ENCODE peak calls at places on chromosomes 11 and 22, in five cellular contexts. One of them, this sample, is unnamed.

GRCh38 chr11:80320226-80320625 is 879.4 kb upstream of the TENM4 start:
- DNase-seq in tibial nerve: no peak
- DNase-seq in NB4: no peak
- DNase-seq in heart left ventricle: no peak
- DNase-seq in Peyer's patch: no peak
- DNase-seq in this sample: no peak

GRCh38 chr22:38864361-38865191 is 7.4 kb downstream of the CBX6 start:
- DNase-seq in heart left ventricle: peak
- DNase-seq in tibial nerve: no peak
- DNase-seq in NB4: no peak
- DNase-seq in Peyer's patch: no peak
- DNase-seq in this sample: no peak

GRCh38 chr11:106461839-106462545 is 384.5 kb downstream of the AASDHPPT start:
- DNase-seq in NB4: no peak
- DNase-seq in heart left ventricle: no peak
- DNase-seq in tibial nerve: no peak
- DNase-seq in Peyer's patch: no peak
- DNase-seq in this sample: no peak

GRCh38 chr11:13120691-13121090 is 111.6 kb downstream of the RASSF10 start:
- DNase-seq in NB4: no peak
- DNase-seq in heart left ventricle: no peak
- DNase-seq in Peyer's patch: no peak
- DNase-seq in tibial nerve: no peak
- DNase-seq in this sample: no peak

GRCh38 chr11:16787035-16787744 is 48.7 kb downstream of the C11orf58 start:
- DNase-seq in NB4: no peak
- DNase-seq in heart left ventricle: no peak
- DNase-seq in Peyer's patch: no peak
- DNase-seq in tibial nerve: no peak
- DNase-seq in this sample: no peak

GRCh38 chr11:134821422-134821821 is 409.4 kb upstream of the B3GAT1 start:
- DNase-seq in NB4: no peak
- DNase-seq in Peyer's patch: no peak
- DNase-seq in heart left ventricle: no peak
- DNase-seq in tibial nerve: no peak
- DNase-seq in this sample: no peak

GRCh38 chr11:92390783-92391182 is 166.2 kb downstream of the FAT3 start:
- DNase-seq in Peyer's patch: no peak
- DNase-seq in heart left ventricle: no peak
- DNase-seq in tibial nerve: no peak
- DNase-seq in NB4: no peak
- DNase-seq in this sample: no peak

GRCh38 chr11:101960231-101960630 is 43.9 kb upstream of the ANGPTL5 start:
- DNase-seq in heart left ventricle: no peak
- DNase-seq in Peyer's patch: no peak
- DNase-seq in NB4: no peak
- DNase-seq in tibial nerve: no peak
- DNase-seq in this sample: no peak

GRCh38 chr22:30596886-30597285 is 5.2 kb upstream of the PES1 start:
- DNase-seq in NB4: no peak
- DNase-seq in tibial nerve: no peak
- DNase-seq in Peyer's patch: no peak
- DNase-seq in heart left ventricle: no peak
- DNase-seq in this sample: no peak

GRCh38 chr22:46592390-46592872 is 27.8 kb upstream of the GRAMD4 start:
- DNase-seq in Peyer's patch: peak
- DNase-seq in tibial nerve: no peak
- DNase-seq in NB4: peak
- DNase-seq in heart left ventricle: peak
- DNase-seq in this sample: peak

GRCh38 chr22:46738961-46739870 is 1.2 kb upstream of the CERK start:
- DNase-seq in Peyer's patch: peak
- DNase-seq in NB4: peak
- DNase-seq in heart left ventricle: peak
- DNase-seq in tibial nerve: no peak
- DNase-seq in this sample: peak

GRCh38 chr22:26894766-26895485 is 237.5 kb downstream of the MIAT start:
- DNase-seq in Peyer's patch: no peak
- DNase-seq in heart left ventricle: no peak
- DNase-seq in tibial nerve: no peak
- DNase-seq in NB4: no peak
- DNase-seq in this sample: no peak

GRCh38 chr22:40834628-40835027 is 15.5 kb upstream of the SLC25A17 start:
- DNase-seq in tibial nerve: no peak
- DNase-seq in Peyer's patch: no peak
- DNase-seq in heart left ventricle: no peak
- DNase-seq in NB4: no peak
- DNase-seq in this sample: no peak

GRCh38 chr11:83648610-83649467 is 362.7 kb upstream of the CCDC90B start:
- DNase-seq in heart left ventricle: no peak
- DNase-seq in tibial nerve: no peak
- DNase-seq in NB4: no peak
- DNase-seq in Peyer's patch: no peak
- DNase-seq in this sample: no peak

GRCh38 chr22:38697055-38697980 is 3.4 kb downstream of the JOSD1 start:
- DNase-seq in tibial nerve: no peak
- DNase-seq in Peyer's patch: peak
- DNase-seq in NB4: no peak
- DNase-seq in heart left ventricle: peak
- DNase-seq in this sample: no peak

GRCh38 chr11:114160884-114161283 is 101.4 kb downstream of the ZBTB16 start:
- DNase-seq in tibial nerve: no peak
- DNase-seq in heart left ventricle: no peak
- DNase-seq in Peyer's patch: no peak
- DNase-seq in NB4: no peak
- DNase-seq in this sample: no peak

GRCh38 chr22:31926969-31927368 is 17.4 kb upstream of the YWHAH start:
- DNase-seq in Peyer's patch: no peak
- DNase-seq in heart left ventricle: no peak
- DNase-seq in NB4: no peak
- DNase-seq in tibial nerve: no peak
- DNase-seq in this sample: peak

GRCh38 chr22:27755521-27756211 is 45.9 kb downstream of the MN1 start:
- DNase-seq in NB4: no peak
- DNase-seq in Peyer's patch: no peak
- DNase-seq in heart left ventricle: peak
- DNase-seq in tibial nerve: no peak
- DNase-seq in this sample: no peak

GRCh38 chr22:44386386-44387035 is 73.8 kb upstream of the SHISAL1 start:
- DNase-seq in heart left ventricle: peak
- DNase-seq in NB4: no peak
- DNase-seq in Peyer's patch: no peak
- DNase-seq in tibial nerve: no peak
- DNase-seq in this sample: no peak

DNA sequence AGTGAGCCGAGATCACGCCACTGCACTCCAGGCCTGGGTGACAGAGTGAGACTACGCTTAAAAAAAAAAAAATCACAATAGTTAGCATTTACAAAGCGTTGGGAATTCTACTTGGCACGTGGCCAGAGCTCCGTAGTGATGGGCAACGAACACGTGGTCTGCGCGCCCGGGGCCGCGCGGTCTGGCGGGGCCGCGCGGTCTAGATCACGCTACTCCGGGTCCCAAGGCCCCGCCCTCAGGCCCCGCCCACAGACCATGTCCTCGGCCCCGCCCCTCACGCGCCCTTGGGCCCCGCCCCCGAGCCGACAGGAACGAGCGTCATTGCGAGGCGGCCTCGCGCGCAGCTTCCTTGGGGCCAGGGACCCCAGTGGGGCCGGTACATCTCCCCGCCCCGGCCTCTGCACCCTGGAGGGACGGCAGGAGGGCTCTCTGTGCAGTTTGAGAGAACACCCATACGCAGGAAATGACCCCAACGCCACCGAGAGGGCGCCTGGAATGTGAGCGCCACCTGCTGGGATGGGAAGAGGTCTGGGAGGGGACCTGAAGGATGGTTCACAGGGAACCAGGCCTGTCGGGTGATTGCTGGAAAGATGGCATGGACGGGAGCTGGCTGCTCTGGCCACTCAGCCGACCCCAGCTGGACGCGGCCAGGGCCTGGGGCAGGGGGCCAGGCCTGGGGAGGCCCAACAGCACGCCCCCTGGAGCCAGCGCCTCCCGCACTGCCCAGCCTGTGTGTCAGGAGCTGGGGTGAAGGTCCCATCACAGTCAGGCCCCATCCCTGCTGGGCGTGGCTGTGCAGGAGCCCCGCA is 2.0 kb upstream of the PTDSS2 start:
- DNase-seq in Peyer's patch: peak
- DNase-seq in tibial nerve: peak
- DNase-seq in NB4: peak
- DNase-seq in heart left ventricle: peak
- DNase-seq in this sample: peak
- TF ChIP-seq POLR2A in Peyer's patch: peak
- TF ChIP-seq POLR2A in tibial nerve: peak
- TF ChIP-seq POLR2A in NB4: peak
- TF ChIP-seq POLR2A in heart left ventricle: no peak
- TF ChIP-seq POLR2A in this sample: peak

DNA sequence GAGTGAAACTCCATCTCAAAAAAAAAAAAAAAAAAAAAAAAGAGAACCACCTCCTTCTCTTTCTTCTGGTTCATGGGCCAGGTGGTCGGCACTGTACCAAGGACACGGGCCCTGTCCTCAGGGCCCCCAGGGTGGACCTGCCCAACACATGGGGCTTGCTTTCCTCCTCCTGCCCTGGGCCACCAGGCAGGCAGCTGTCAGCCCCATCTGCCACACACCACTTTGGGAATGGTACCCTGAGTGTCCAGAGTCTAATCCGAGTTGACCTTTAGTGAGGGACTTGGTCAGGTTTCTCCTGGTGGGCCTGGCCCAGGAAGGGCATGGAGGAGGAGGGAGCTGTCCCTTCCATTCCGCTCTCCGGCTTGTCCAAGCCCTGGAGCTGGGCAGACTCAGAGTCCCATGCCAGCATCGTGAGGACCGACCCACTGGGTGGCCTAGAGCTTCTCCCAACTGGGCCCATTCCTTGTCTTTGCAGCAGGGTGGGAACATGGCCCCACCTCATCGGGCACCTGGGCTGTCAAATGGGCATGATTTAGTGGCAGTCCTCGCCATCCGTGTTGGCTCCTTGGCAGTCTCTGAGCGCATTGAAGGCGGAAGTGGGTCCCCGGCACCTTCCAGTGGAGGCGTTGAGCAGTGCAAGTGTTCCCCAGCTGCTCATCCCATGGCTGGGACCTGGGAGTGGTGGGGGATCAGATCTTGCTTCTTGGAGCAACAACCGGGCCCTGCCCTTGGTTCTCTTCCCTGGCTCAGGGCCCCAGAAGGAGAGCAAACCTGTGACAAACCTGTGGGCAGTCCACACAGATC is 94.8 kb downstream of the BCR start:
- DNase-seq in heart left ventricle: no peak
- DNase-seq in tibial nerve: no peak
- DNase-seq in NB4: no peak
- DNase-seq in Peyer's patch: no peak
- DNase-seq in this sample: no peak
- TF ChIP-seq POLR2A in heart left ventricle: no peak
- TF ChIP-seq POLR2A in tibial nerve: no peak
- TF ChIP-seq POLR2A in NB4: no peak
- TF ChIP-seq POLR2A in Peyer's patch: no peak
- TF ChIP-seq POLR2A in this sample: no peak

DNA sequence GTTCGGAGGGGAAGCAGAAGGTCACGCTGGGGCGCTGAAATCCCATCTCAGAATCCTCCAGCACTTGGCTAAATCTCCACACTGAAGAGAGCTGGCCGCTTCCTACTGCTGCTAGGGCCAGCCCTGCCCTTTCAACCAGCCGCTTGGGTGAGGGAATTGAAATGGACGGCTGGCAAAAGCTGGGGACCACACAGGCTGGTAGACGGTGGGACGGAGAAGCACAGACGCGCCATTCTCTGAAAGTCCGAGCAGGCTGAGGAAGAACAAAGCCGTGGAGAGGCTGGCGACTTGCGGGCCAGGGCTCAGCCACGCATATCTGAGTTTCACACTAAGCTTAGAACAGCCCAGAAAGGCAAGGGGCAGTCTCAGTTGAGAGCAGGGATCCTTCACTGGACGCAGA is 3.6 kb downstream of the EHD1 start:
- DNase-seq in NB4: no peak
- DNase-seq in Peyer's patch: no peak
- DNase-seq in tibial nerve: no peak
- DNase-seq in heart left ventricle: no peak
- DNase-seq in this sample: no peak
- TF ChIP-seq POLR2A in NB4: no peak
- TF ChIP-seq POLR2A in Peyer's patch: no peak
- TF ChIP-seq POLR2A in tibial nerve: no peak
- TF ChIP-seq POLR2A in heart left ventricle: no peak
- TF ChIP-seq POLR2A in this sample: no peak

DNA sequence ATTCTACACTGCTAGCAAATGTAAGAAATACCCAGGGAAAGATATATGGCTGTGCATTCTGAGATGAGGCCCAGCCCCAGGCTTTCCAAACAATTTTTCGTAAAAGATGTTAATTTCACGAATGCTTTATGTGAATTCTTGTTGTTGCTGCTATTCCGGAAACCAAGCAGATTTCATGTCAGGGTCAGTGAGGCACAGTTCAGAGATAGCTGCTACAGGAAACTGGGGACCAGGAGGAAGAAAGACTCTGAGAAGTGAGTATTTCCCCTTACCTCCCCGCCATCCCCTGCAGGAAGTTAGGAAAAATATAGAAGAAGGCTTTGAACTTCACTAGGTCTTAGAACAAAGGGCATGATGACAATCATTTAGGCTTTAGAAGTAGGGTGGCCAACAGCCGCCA is 84.8 kb upstream of the TP53I11 start:
- DNase-seq in tibial nerve: no peak
- DNase-seq in heart left ventricle: no peak
- DNase-seq in NB4: no peak
- DNase-seq in Peyer's patch: no peak
- DNase-seq in this sample: no peak
- TF ChIP-seq POLR2A in tibial nerve: no peak
- TF ChIP-seq POLR2A in heart left ventricle: no peak
- TF ChIP-seq POLR2A in NB4: no peak
- TF ChIP-seq POLR2A in Peyer's patch: no peak
- TF ChIP-seq POLR2A in this sample: no peak

DNA sequence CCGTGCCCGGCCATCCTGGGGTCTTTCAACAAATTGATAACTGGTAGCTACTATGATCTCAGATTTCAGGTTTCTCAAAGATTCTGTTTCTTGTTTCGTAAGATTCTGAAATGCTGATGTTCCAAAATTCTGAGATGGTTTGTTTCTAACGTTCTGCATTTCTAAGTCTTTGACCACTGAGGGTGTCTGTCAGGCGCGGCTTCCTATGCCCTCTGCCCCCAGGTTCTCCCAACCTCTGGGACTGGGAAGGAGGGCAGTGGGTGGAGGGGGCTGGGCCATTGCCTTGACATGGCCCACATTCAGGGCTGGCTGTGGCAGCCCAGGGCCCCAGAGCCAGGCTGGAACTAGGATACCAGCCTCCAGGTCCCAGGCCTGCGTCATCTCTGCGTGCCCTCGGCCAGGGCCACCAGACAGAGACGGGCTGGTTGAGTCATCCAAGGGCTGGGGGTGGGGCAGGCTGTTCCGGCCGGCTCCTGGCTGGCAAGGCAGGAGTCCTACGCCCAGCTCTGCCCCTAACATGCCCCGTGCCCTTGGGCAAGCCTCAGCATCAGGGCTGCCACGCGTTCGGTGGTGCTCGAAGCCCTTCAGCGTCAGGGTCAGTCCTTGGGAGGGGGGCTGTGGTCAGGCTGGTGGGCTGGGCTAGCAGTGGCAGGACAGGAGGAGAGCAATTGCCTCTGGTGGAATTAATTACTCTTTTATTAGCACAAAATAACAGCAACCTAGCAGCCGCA is 5.2 kb downstream of the TMEM134 start:
- DNase-seq in Peyer's patch: peak
- DNase-seq in heart left ventricle: peak
- DNase-seq in tibial nerve: peak
- DNase-seq in NB4: peak
- DNase-seq in this sample: no peak
- TF ChIP-seq POLR2A in Peyer's patch: peak
- TF ChIP-seq POLR2A in heart left ventricle: no peak
- TF ChIP-seq POLR2A in tibial nerve: no peak
- TF ChIP-seq POLR2A in NB4: peak
- TF ChIP-seq POLR2A in this sample: no peak

GRCh38 chr11:67373916-67374570 is 645 bp upstream of the CLCF1 start:
- DNase-seq in Peyer's patch: peak
- DNase-seq in heart left ventricle: peak
- DNase-seq in tibial nerve: peak
- DNase-seq in NB4: peak
- DNase-seq in this sample: no peak
- TF ChIP-seq POLR2A in Peyer's patch: no peak
- TF ChIP-seq POLR2A in heart left ventricle: no peak
- TF ChIP-seq POLR2A in tibial nerve: no peak
- TF ChIP-seq POLR2A in NB4: no peak
- TF ChIP-seq POLR2A in this sample: no peak

This sample was measured in GM12891.